ENCODE peak calls at places on chromosomes 7 and 10, in ten cellular contexts. A is fibroblast of lung, R is HepG2, P is mammary epithelial cell, C is HCT116, V is neural progenitor cell, T is astrocyte, D is GM12878, E is PC-9, K is MM.1S. X is an unnamed sample.

GRCh38 chr10:1267568-1267967 is 211.4 kb downstream of the WDR37 start:
- DNase-seq in A (no peak), R (no peak), P (no peak), C (no peak), V (peak; percentile 16), T (no peak), D (no peak), E (no peak), K (no peak), X (no peak)

GRCh38 chr10:75497997-75498797 is 66.8 kb downstream of the LRMDA start:
- DNase-seq in A (peak; percentile 71), R (no peak), P (no peak), C (peak; percentile 78), V (no peak), T (peak; percentile 64), D (no peak), E (no peak), K (no peak), X (no peak)

GRCh38 chr7:133081119-133081604 is 728 bp downstream of the CHCHD3 start:
- DNase-seq in A (no peak), R (peak; percentile 12), P (peak; percentile 26), C (no peak), V (peak; percentile 49), T (no peak), D (no peak), E (peak; percentile 17), K (peak; percentile 12), X (peak; percentile 34)

GRCh38 chr10:110209399-110209925 is 2.1 kb downstream of the MXI1 start:
- DNase-seq in A (peak; percentile 67), R (no peak), P (peak; percentile 72), C (peak; percentile 59), V (peak; percentile 71), T (peak; percentile 52), D (no peak), E (peak; percentile 46), K (peak; percentile 77), X (peak; percentile 35)

GRCh38 chr7:191105-192034 is 1.0 kb upstream of the FAM20C start:
- DNase-seq in A (peak; percentile 95), R (no peak), P (peak; percentile 75), C (peak; percentile 10), V (peak; percentile 37), T (peak; percentile 93), D (no peak), E (no peak), K (no peak), X (no peak)

GRCh38 chr10:77791506-77791905 is 135.0 kb downstream of the DLG5 start:
- DNase-seq in A (no peak), R (no peak), P (no peak), C (no peak), V (no peak), T (no peak), D (no peak), E (no peak), K (no peak), X (no peak)

GRCh38 chr10:31707578-31708411 is 220.8 kb downstream of the ARHGAP12 start:
- DNase-seq in A (peak; percentile 81), R (no peak), P (peak; percentile 32), C (no peak), V (peak; percentile 74), T (peak; percentile 74), D (peak; percentile 90), E (no peak), K (peak; percentile 59), X (peak; percentile 64)

GRCh38 chr7:68321076-68321639 is 1277.1 kb upstream of the AUTS2 start:
- DNase-seq in A (peak; percentile 33), R (no peak), P (peak; percentile 0), C (no peak), V (peak; percentile 9), T (peak; percentile 29), D (no peak), E (peak; percentile 6), K (peak; percentile 95), X (no peak)

GRCh38 chr10:63157845-63158624 is 24.9 kb downstream of the NRBF2 start:
- DNase-seq in A (peak; percentile 91), R (peak; percentile 84), P (peak; percentile 69), C (peak; percentile 85), V (peak; percentile 92), T (peak; percentile 86), D (peak; percentile 49), E (peak; percentile 39), K (peak; percentile 85), X (peak; percentile 52)

GRCh38 chr10:101780818-101781654 is 2.2 kb downstream of the NPM3 start:
- DNase-seq in A (peak; percentile 41), R (peak; percentile 35), P (peak; percentile 50), C (peak; percentile 55), V (peak; percentile 86), T (no peak), D (peak; percentile 25), E (peak; percentile 62), K (peak; percentile 65), X (peak; percentile 77)

GRCh38 chr7:32091608-32092210 is 21.5 kb upstream of the PDE1C start:
- DNase-seq in A (no peak), R (no peak), P (no peak), C (no peak), V (no peak), T (no peak), D (no peak), E (no peak), K (no peak), X (no peak)

GRCh38 chr7:380226-380550 is 90.2 kb downstream of the FOXL3 start:
- DNase-seq in A (no peak), R (no peak), P (no peak), C (no peak), V (peak; percentile 74), T (no peak), D (no peak), E (no peak), K (no peak), X (no peak)

GRCh38 chr7:47170516-47170915 is 411.4 kb downstream of the TNS3 start:
- DNase-seq in A (no peak), R (no peak), P (no peak), C (no peak), V (no peak), T (no peak), D (no peak), E (no peak), K (no peak), X (no peak)

GRCh38 chr7:44188480-44189225 is 586 bp downstream of the GCK start:
- DNase-seq in A (no peak), R (no peak), P (no peak), C (no peak), V (no peak), T (no peak), D (no peak), E (no peak), K (no peak), X (no peak)

GRCh38 chr7:102230593-102230992 is 56.1 kb upstream of the SH2B2 start:
- DNase-seq in A (peak; percentile 53), R (no peak), P (peak; percentile 10), C (no peak), V (no peak), T (peak; percentile 40), D (no peak), E (no peak), K (no peak), X (no peak)

GRCh38 chr7:54785261-54785660 is 26.2 kb upstream of the SEC61G start:
- DNase-seq in A (peak; percentile 8), R (no peak), P (peak; percentile 82), C (no peak), V (no peak), T (no peak), D (no peak), E (peak; percentile 79), K (no peak), X (no peak)

DNA sequence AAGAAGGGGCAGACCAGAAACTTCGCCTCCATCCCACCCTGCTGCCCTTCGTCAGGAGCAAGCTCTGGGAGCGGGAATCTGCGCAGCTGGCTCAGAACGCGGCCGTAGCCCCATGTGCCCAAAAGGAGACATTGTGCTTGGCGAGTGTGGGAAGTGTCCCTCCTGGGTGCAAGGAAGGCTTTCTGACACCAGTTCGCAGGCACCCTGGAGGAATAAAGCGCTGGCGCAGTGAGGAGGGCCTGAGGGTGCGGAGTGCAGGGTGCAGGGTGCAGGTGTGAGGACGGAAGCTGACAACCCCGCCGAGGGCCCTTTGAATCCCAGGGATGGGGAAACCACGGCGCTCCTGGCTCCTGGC is 811 bp downstream of the SLIT1 start:
- DNase-seq in A (no peak), R (no peak), P (no peak), C (no peak), V (peak; percentile 35), T (no peak), D (no peak), E (no peak), K (no peak), X (no peak)
- H3K4me3 ChIP-seq in A (no peak overlapping the region), R (peak overlapping the region; percentile 46), P (no peak overlapping the region), C (no peak overlapping the region), V (peak overlapping the region; percentile 56), T (no peak overlapping the region), D (no peak overlapping the region), E (no peak overlapping the region), K (no peak overlapping the region), X (no peak overlapping the region)

GRCh38 chr10:23196915-23197314 is 4.8 kb downstream of the PTF1A start:
- DNase-seq in A (no peak), R (no peak), P (no peak), C (no peak), V (no peak), T (no peak), D (no peak), E (no peak), K (no peak), X (no peak)
- TF ChIP-seq EZH2 in A (no peak), R (no peak), P (no peak), C (no peak), V (no peak), T (no peak), D (no peak), E (no peak), K (no peak), X (no peak)

DNA sequence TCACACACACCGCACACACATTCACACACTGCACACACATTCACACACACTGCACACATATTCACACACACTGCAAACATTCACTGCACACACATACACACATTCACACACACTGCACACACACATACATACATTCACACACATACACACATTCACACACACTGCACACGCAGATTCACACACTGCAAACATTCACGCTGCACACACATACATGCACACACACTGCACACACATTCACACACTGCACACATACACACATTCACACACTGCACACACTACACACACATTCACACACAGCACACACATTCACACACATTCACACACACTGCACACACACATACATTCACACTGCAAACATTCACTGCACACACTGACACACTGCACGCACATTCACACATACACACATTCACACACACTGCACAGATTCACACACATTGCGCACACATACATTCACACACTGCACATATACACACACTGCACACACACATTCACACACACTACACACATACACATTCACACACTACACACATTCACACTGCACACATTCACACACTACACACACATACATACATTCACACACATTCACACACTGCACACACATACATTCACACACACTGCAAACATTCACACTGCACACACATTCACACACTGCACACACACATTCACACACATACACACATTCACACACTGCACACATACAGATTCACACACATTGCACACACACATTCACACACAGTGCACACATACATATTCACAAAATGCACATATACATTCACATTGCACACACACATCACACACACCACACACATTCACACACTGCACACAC is 325.1 kb downstream of the PTPRN2 start:
- DNase-seq in A (no peak), R (no peak), P (no peak), C (no peak), V (no peak), T (no peak), D (no peak), E (no peak), K (no peak), X (no peak)
- H3K9me3 ChIP-seq in A (peaks cover 15% of the 10 kb centered on the region), R (no peaks in the 10 kb centered on the region), P (peaks cover 76% of the 10 kb centered on the region), C (peaks cover 11% of the 10 kb centered on the region), V (no peaks in the 10 kb centered on the region), T (peaks cover 33% of the 10 kb centered on the region), D (peaks cover 10% of the 10 kb centered on the region), E (peaks cover 8% of the 10 kb centered on the region), K (no peaks in the 10 kb centered on the region), X (peaks cover 3% of the 10 kb centered on the region)

GRCh38 chr7:155510975-155511595 is 35.3 kb downstream of the CNPY1 start:
- DNase-seq in A (no peak), R (no peak), P (no peak), C (no peak), V (peak; percentile 42), T (no peak), D (no peak), E (no peak), K (no peak), X (no peak)
- H3K4me3 ChIP-seq in A (no peak overlapping the region), R (no peak overlapping the region), P (no peak overlapping the region), C (no peak overlapping the region), V (no peak overlapping the region), T (no peak overlapping the region), D (no peak overlapping the region), E (no peak overlapping the region), K (no peak overlapping the region), X (no peak overlapping the region)

X was measured in DND-41.